ENCODE peak calls at places on chromosomes 5 and 9, in ten cellular contexts. L is fibroblast of the aortic adventitia; T is WERI-Rb-1; N is stomach; J is AG10803; Q is heart left ventricle; P is cardiac fibroblast; X is chondrocyte; R is CD8-positive, alpha-beta T cell; F is breast epithelium. Z is an unnamed sample.

GRCh38 chr5:157492886-157493285 is 32.9 kb downstream of the NIPAL4 start:
- DNase-seq in L (no peak), T (no peak), N (no peak), J (no peak), Q (no peak), P (no peak), X (no peak), R (no peak), F (no peak), Z (no peak)

GRCh38 chr5:530001-530400 is 5.8 kb upstream of the SLC9A3 start:
- DNase-seq in L (peak), T (no peak), N (no peak), J (no peak), Q (no peak), P (no peak), X (no peak), R (no peak), F (no peak), Z (no peak)

GRCh38 chr9:127422787-127423186 is 1.4 kb upstream of the ZNF79 start:
- DNase-seq in L (no peak), T (peak), N (no peak), J (no peak), Q (no peak), P (no peak), X (no peak), R (no peak), F (no peak), Z (no peak)

GRCh38 chr9:20683351-20684034 is 566 bp upstream of the FOCAD start:
- DNase-seq in L (peak), T (no peak), N (peak), J (peak), Q (peak), P (peak), X (no peak), R (peak), F (no peak), Z (no peak)

GRCh38 chr5:231661-232060 is 13.5 kb downstream of the SDHA start:
- DNase-seq in L (no peak), T (no peak), N (no peak), J (no peak), Q (no peak), P (no peak), X (no peak), R (no peak), F (no peak), Z (no peak)

GRCh38 chr5:178153530-178154340 is at the start of gene NHP2:
- DNase-seq in L (peak), T (peak), N (peak), J (peak), Q (peak), P (peak), X (peak), R (peak), F (peak), Z (peak)

GRCh38 chr5:38756068-38756467 is 89.7 kb upstream of the OSMR start:
- DNase-seq in L (no peak), T (no peak), N (no peak), J (no peak), Q (no peak), P (no peak), X (no peak), R (no peak), F (no peak), Z (no peak)

GRCh38 chr9:2229109-2229733 is 214.1 kb downstream of the SMARCA2 start:
- DNase-seq in L (no peak), T (no peak), N (no peak), J (no peak), Q (no peak), P (no peak), X (no peak), R (no peak), F (no peak), Z (no peak)

GRCh38 chr5:66769839-66770617 is 173.8 kb downstream of the MAST4 start:
- DNase-seq in L (peak), T (peak), N (no peak), J (no peak), Q (peak), P (peak), X (no peak), R (no peak), F (no peak), Z (peak)
- TF ChIP-seq CTCF in L (peak), T (peak), N (no peak), J (peak), Q (peak), P (peak), X (peak), R (no peak), F (no peak), Z (no peak)

GRCh38 chr9:88390371-88390990 is 2.2 kb downstream of the SPIN1 start:
- DNase-seq in L (peak), T (no peak), N (no peak), J (peak), Q (no peak), P (no peak), X (no peak), R (no peak), F (no peak), Z (no peak)

GRCh38 chr9:88387733-88388202 is 476 bp upstream of the SPIN1 start:
- DNase-seq in L (peak), T (no peak), N (peak), J (peak), Q (peak), P (peak), X (no peak), R (no peak), F (peak), Z (peak)

GRCh38 chr9:88388203-88388885 is at the start of gene SPIN1:
- DNase-seq in L (peak), T (peak), N (peak), J (peak), Q (peak), P (peak), X (no peak), R (peak), F (peak), Z (peak)

GRCh38 chr9:88387035-88387732 is 1.1 kb upstream of the SPIN1 start:
- DNase-seq in L (peak), T (peak), N (peak), J (peak), Q (peak), P (peak), X (no peak), R (peak), F (no peak), Z (peak)

DNA sequence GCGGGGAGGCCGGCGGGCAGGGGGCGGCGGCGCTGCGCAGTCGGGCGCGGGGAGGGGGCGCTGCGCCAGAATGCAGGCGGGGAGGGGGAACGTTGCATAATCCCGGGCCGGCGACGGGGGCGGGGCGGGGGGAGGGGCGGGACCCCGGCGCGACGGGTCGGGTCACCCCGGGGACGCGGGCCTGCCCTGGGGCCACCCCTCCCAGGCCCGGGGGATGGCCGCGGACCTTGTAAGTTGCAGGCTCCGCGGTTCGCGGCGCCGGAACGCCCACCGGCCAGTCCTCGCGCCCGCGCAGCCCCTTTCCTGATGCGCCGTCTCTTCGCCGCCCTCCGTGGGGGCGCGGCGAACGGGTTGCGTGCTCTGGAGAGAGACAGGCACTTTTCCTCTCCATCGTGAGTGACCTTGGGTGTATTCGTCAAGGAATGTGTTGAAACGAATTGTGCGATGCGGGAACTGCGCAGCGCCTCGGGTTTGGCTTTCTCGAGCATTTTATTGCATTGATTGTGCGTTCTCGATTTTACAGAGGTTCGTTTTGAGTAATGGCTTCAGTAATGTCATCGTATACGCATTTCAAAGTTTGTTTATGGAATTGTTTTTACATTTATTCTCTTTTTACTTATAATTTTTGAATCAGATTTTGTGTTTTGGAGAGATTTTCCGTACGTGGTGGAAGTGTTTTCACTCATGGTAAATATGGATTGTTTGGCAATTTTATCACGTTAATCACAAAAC is 808 bp downstream of the SPIN1 start:
- DNase-seq in L (peak), T (peak), N (peak), J (peak), Q (peak), P (peak), X (no peak), R (peak), F (no peak), Z (peak)
- TF ChIP-seq CTCF in L (no peak), T (no peak), N (no peak), J (no peak), Q (no peak), P (no peak), X (peak), R (no peak), F (no peak), Z (no peak)

GRCh38 chr5:41763096-41763495 is 107.1 kb downstream of the OXCT1 start:
- DNase-seq in L (peak), T (no peak), N (no peak), J (peak), Q (no peak), P (peak), X (no peak), R (no peak), F (no peak), Z (no peak)
- TF ChIP-seq CTCF in L (no peak), T (no peak), N (no peak), J (no peak), Q (no peak), P (no peak), X (no peak), R (no peak), F (no peak), Z (no peak)

GRCh38 chr5:115349001-115349817 is 52.8 kb upstream of the CCDC112 start:
- DNase-seq in L (peak), T (no peak), N (peak), J (peak), Q (peak), P (peak), X (no peak), R (no peak), F (no peak), Z (no peak)
- TF ChIP-seq CTCF in L (peak), T (no peak), N (no peak), J (peak), Q (no peak), P (peak), X (peak), R (no peak), F (peak), Z (no peak)